ENCODE peak calls at places on chromosome 3, in five cellular contexts. One of them, this sample, is unnamed.

GRCh38 chr3:65953301-65953812 is 85.4 kb downstream of the MAGI1 start:
- DNase-seq in CD4-positive, alpha-beta T cell: no peak
- DNase-seq in endothelial cell: no peak
- DNase-seq in erythroblast: no peak
- DNase-seq in lung: peak; percentile 91
- DNase-seq in this sample: no peak

GRCh38 chr3:28574036-28574435 is 225.4 kb upstream of the AZI2 start:
- DNase-seq in erythroblast: no peak
- DNase-seq in lung: no peak
- DNase-seq in endothelial cell: no peak
- DNase-seq in CD4-positive, alpha-beta T cell: no peak
- DNase-seq in this sample: no peak

GRCh38 chr3:196790636-196791035 is 51.0 kb downstream of the PAK2 start:
- DNase-seq in lung: no peak
- DNase-seq in endothelial cell: no peak
- DNase-seq in erythroblast: no peak
- DNase-seq in CD4-positive, alpha-beta T cell: no peak
- DNase-seq in this sample: no peak

GRCh38 chr3:185900228-185900627 is 37.6 kb downstream of the TRA2B start:
- DNase-seq in erythroblast: peak; percentile 50
- DNase-seq in endothelial cell: no peak
- DNase-seq in lung: no peak
- DNase-seq in CD4-positive, alpha-beta T cell: no peak
- DNase-seq in this sample: no peak

GRCh38 chr3:117661636-117662095 is 952.1 kb downstream of the TUSC7 start:
- DNase-seq in CD4-positive, alpha-beta T cell: no peak
- DNase-seq in erythroblast: no peak
- DNase-seq in endothelial cell: no peak
- DNase-seq in lung: no peak
- DNase-seq in this sample: no peak

GRCh38 chr3:153146191-153147053 is 15.6 kb upstream of the RAP2B start:
- DNase-seq in lung: no peak
- DNase-seq in CD4-positive, alpha-beta T cell: no peak
- DNase-seq in erythroblast: no peak
- DNase-seq in endothelial cell: no peak
- DNase-seq in this sample: no peak

GRCh38 chr3:116390318-116390717 is 55.0 kb downstream of the LSAMP start:
- DNase-seq in endothelial cell: no peak
- DNase-seq in lung: no peak
- DNase-seq in CD4-positive, alpha-beta T cell: no peak
- DNase-seq in erythroblast: no peak
- DNase-seq in this sample: no peak

GRCh38 chr3:32217339-32217738 is 21.1 kb upstream of the CMTM8 start:
- DNase-seq in endothelial cell: no peak
- DNase-seq in CD4-positive, alpha-beta T cell: no peak
- DNase-seq in lung: no peak
- DNase-seq in erythroblast: no peak
- DNase-seq in this sample: no peak

GRCh38 chr3:26118165-26118564 is 328.3 kb downstream of the OXSM start:
- DNase-seq in lung: no peak
- DNase-seq in erythroblast: no peak
- DNase-seq in endothelial cell: no peak
- DNase-seq in CD4-positive, alpha-beta T cell: no peak
- DNase-seq in this sample: peak; percentile 28

GRCh38 chr3:124772081-124772831 is 42.0 kb downstream of the UMPS start:
- DNase-seq in lung: no peak
- DNase-seq in endothelial cell: no peak
- DNase-seq in erythroblast: peak; percentile 87
- DNase-seq in CD4-positive, alpha-beta T cell: no peak
- DNase-seq in this sample: no peak

GRCh38 chr3:53803124-53803815 is 42.9 kb downstream of the CHDH start:
- DNase-seq in erythroblast: no peak
- DNase-seq in endothelial cell: no peak
- DNase-seq in CD4-positive, alpha-beta T cell: no peak
- DNase-seq in lung: no peak
- DNase-seq in this sample: no peak

GRCh38 chr3:39064646-39065045 is 12.8 kb downstream of the WDR48 start:
- DNase-seq in endothelial cell: no peak
- DNase-seq in CD4-positive, alpha-beta T cell: no peak
- DNase-seq in lung: no peak
- DNase-seq in erythroblast: no peak
- DNase-seq in this sample: no peak

GRCh38 chr3:168162172-168162571 is 66.4 kb upstream of the GOLIM4 start:
- DNase-seq in lung: no peak
- DNase-seq in erythroblast: no peak
- DNase-seq in endothelial cell: no peak
- DNase-seq in CD4-positive, alpha-beta T cell: no peak
- DNase-seq in this sample: no peak

GRCh38 chr3:138114988-138115971 is at the start of gene DZIP1L:
- DNase-seq in lung: peak; percentile 57
- DNase-seq in erythroblast: peak; percentile 61
- DNase-seq in endothelial cell: peak; percentile 60
- DNase-seq in CD4-positive, alpha-beta T cell: no peak
- DNase-seq in this sample: peak; percentile 91

GRCh38 chr3:18861137-18861536 is 287.2 kb upstream of the KCNH8 start:
- DNase-seq in lung: no peak
- DNase-seq in erythroblast: no peak
- DNase-seq in endothelial cell: no peak
- DNase-seq in CD4-positive, alpha-beta T cell: no peak
- DNase-seq in this sample: no peak

GRCh38 chr3:177528306-177529070 is 331.2 kb upstream of the TBL1XR1 start:
- DNase-seq in lung: no peak
- DNase-seq in endothelial cell: no peak
- DNase-seq in erythroblast: no peak
- DNase-seq in CD4-positive, alpha-beta T cell: no peak
- DNase-seq in this sample: no peak

GRCh38 chr3:71510485-71510884 is 73.0 kb downstream of the FOXP1 start:
- DNase-seq in lung: no peak
- DNase-seq in erythroblast: no peak
- DNase-seq in CD4-positive, alpha-beta T cell: no peak
- DNase-seq in endothelial cell: no peak
- DNase-seq in this sample: no peak

GRCh38 chr3:160697628-160698382 is 20.8 kb downstream of the ARL14 start:
- DNase-seq in endothelial cell: no peak
- DNase-seq in CD4-positive, alpha-beta T cell: no peak
- DNase-seq in lung: no peak
- DNase-seq in erythroblast: no peak
- DNase-seq in this sample: no peak

GRCh38 chr3:141969711-141970110 is 93.3 kb downstream of the ATP1B3 start:
- DNase-seq in erythroblast: no peak
- DNase-seq in CD4-positive, alpha-beta T cell: no peak
- DNase-seq in endothelial cell: no peak
- DNase-seq in lung: no peak
- DNase-seq in this sample: no peak

GRCh38 chr3:120040813-120041377 is 53.4 kb downstream of the GSK3B start:
- DNase-seq in endothelial cell: no peak
- DNase-seq in CD4-positive, alpha-beta T cell: no peak
- DNase-seq in lung: no peak
- DNase-seq in erythroblast: no peak
- DNase-seq in this sample: no peak

GRCh38 chr3:64151335-64151871 is 73.9 kb downstream of the PRICKLE2 start:
- DNase-seq in lung: peak; percentile 35
- DNase-seq in erythroblast: no peak
- DNase-seq in endothelial cell: no peak
- DNase-seq in CD4-positive, alpha-beta T cell: no peak
- DNase-seq in this sample: no peak

GRCh38 chr3:151926956-151927355 is 53.5 kb downstream of the SUCNR1 start:
- DNase-seq in lung: no peak
- DNase-seq in CD4-positive, alpha-beta T cell: no peak
- DNase-seq in endothelial cell: no peak
- DNase-seq in erythroblast: no peak
- DNase-seq in this sample: no peak

GRCh38 chr3:45870099-45870498 is 16.2 kb upstream of the CCR9 start:
- DNase-seq in lung: no peak
- DNase-seq in erythroblast: no peak
- DNase-seq in endothelial cell: no peak
- DNase-seq in CD4-positive, alpha-beta T cell: peak; percentile 51
- DNase-seq in this sample: no peak

GRCh38 chr3:26920579-26920978 is 298.0 kb downstream of the LRRC3B start:
- DNase-seq in erythroblast: no peak
- DNase-seq in endothelial cell: no peak
- DNase-seq in lung: no peak
- DNase-seq in CD4-positive, alpha-beta T cell: no peak
- DNase-seq in this sample: no peak

GRCh38 chr3:74139648-74140047 is 474.8 kb downstream of the CNTN3 start:
- DNase-seq in endothelial cell: peak; percentile 4
- DNase-seq in CD4-positive, alpha-beta T cell: no peak
- DNase-seq in lung: no peak
- DNase-seq in erythroblast: no peak
- DNase-seq in this sample: no peak

GRCh38 chr3:183142199-183142598 is 20.3 kb downstream of the LAMP3 start:
- DNase-seq in CD4-positive, alpha-beta T cell: no peak
- DNase-seq in endothelial cell: no peak
- DNase-seq in lung: no peak
- DNase-seq in erythroblast: no peak
- DNase-seq in this sample: no peak

GRCh38 chr3:49358884-49359225 is 702 bp upstream of the GPX1 start:
- DNase-seq in lung: no peak
- DNase-seq in endothelial cell: peak; percentile 57
- DNase-seq in CD4-positive, alpha-beta T cell: no peak
- DNase-seq in erythroblast: no peak
- DNase-seq in this sample: peak; percentile 24

GRCh38 chr3:194482196-194482593 is 4.6 kb downstream of the ATP13A3 start:
- DNase-seq in erythroblast: peak; percentile 54
- DNase-seq in endothelial cell: no peak
- DNase-seq in CD4-positive, alpha-beta T cell: no peak
- DNase-seq in lung: no peak
- DNase-seq in this sample: no peak

GRCh38 chr3:186226466-186226865 is 117.6 kb upstream of the ETV5 start:
- DNase-seq in lung: peak; percentile 50
- DNase-seq in endothelial cell: no peak
- DNase-seq in erythroblast: no peak
- DNase-seq in CD4-positive, alpha-beta T cell: no peak
- DNase-seq in this sample: no peak

GRCh38 chr3:189446959-189447560 is 184.1 kb upstream of the TP63 start:
- DNase-seq in endothelial cell: no peak
- DNase-seq in CD4-positive, alpha-beta T cell: no peak
- DNase-seq in erythroblast: no peak
- DNase-seq in lung: no peak
- DNase-seq in this sample: no peak

GRCh38 chr3:171396048-171396447 is 64.2 kb downstream of the TNIK start:
- DNase-seq in endothelial cell: no peak
- DNase-seq in CD4-positive, alpha-beta T cell: no peak
- DNase-seq in erythroblast: no peak
- DNase-seq in lung: no peak
- DNase-seq in this sample: no peak

GRCh38 chr3:7288133-7288532 is 427.2 kb downstream of the GRM7 start:
- DNase-seq in endothelial cell: no peak
- DNase-seq in CD4-positive, alpha-beta T cell: no peak
- DNase-seq in lung: no peak
- DNase-seq in erythroblast: no peak
- DNase-seq in this sample: no peak

This sample was measured in HAP-1.